ENCODE peak calls at places on chromosomes 7 and 10, in nine cellular contexts. C is KBM-7; Z is NCI-H1417; H is ovary; L is activated CD8-positive, alpha-beta memory T cell treated with anti-CD3 and anti-CD28 coated beads, Interleukin-2, amount 50 U/mL, for 48 hours; O is fibroblast of mammary gland; M is HCT116; I is GM04504; J is bronchial epithelial cell. T is an unnamed sample.

GRCh38 chr7:120215654-120216053 is 57.3 kb upstream of the KCND2 start:
- DNase-seq in Z (no peak), I (no peak), C (no peak), J (no peak), H (no peak), L (no peak), O (no peak), M (no peak), T (no peak)

GRCh38 chr10:100319736-100320135 is 10.3 kb downstream of the PKD2L1 start:
- DNase-seq in H (no peak), J (no peak), L (no peak), M (no peak), O (no peak), I (no peak), C (no peak), Z (no peak), T (no peak)

GRCh38 chr10:113960617-113961260 is 82.9 kb upstream of the ADRB1 start:
- DNase-seq in M (no peak), H (no peak), L (no peak), O (no peak), C (no peak), Z (peak), J (peak), I (no peak), T (no peak)

GRCh38 chr10:96400465-96400864 is 41.7 kb upstream of the OPALIN start:
- DNase-seq in M (no peak), I (no peak), Z (no peak), L (no peak), H (no peak), J (no peak), C (no peak), O (no peak), T (no peak)

GRCh38 chr10:122499491-122499941 is 38.2 kb downstream of the HTRA1 start:
- DNase-seq in J (no peak), L (no peak), O (peak), H (no peak), I (no peak), M (no peak), Z (no peak), C (no peak), T (no peak)

GRCh38 chr7:27143022-27143949 is at the start of gene HOXA5:
- DNase-seq in M (no peak), I (no peak), O (peak), L (no peak), Z (peak), J (peak), H (no peak), C (no peak), T (no peak)

GRCh38 chr7:34058791-34059550 is 153.6 kb downstream of the BMPER start:
- DNase-seq in Z (no peak), I (no peak), H (peak), M (no peak), L (no peak), J (no peak), O (peak), C (no peak), T (peak)

GRCh38 chr7:153835104-153835503 is 217.1 kb upstream of the DPP6 start:
- DNase-seq in H (no peak), C (peak), J (peak), O (no peak), M (no peak), Z (no peak), I (no peak), L (no peak), T (peak)

GRCh38 chr7:142385528-142386340 is 127.9 kb upstream of the PRSS58 start:
- DNase-seq in C (peak), J (peak), O (peak), I (peak), H (no peak), L (peak), Z (peak), M (peak), T (peak)

T was measured in G401.